ENCODE peak calls at places on chromosomes 1 and 21, in four cellular contexts. J is AG10803, L is heart left ventricle, N is astrocyte. W is an unnamed sample.

GRCh38 chr21:33684068-33684467 is 41.8 kb downstream of the ITSN1 start:
- DNase-seq in J (no peak), L (no peak), N (no peak), W (no peak)

GRCh38 chr1:163874070-163874469 is 552.3 kb downstream of the NUF2 start:
- DNase-seq in J (peak), L (no peak), N (no peak), W (no peak)

GRCh38 chr1:210706246-210706645 is 377.5 kb downstream of the HHAT start:
- DNase-seq in J (no peak), L (no peak), N (no peak), W (no peak)

GRCh38 chr1:25425098-25426085 is 4.8 kb upstream of the RHCE start:
- DNase-seq in J (peak), L (no peak), N (peak), W (peak)

GRCh38 chr21:36506482-36506881 is 26.6 kb upstream of the CLDN14 start:
- DNase-seq in J (no peak), L (no peak), N (no peak), W (no peak)

GRCh38 chr1:29341936-29342335 is 105.6 kb downstream of the PTPRU start:
- DNase-seq in J (no peak), L (no peak), N (no peak), W (no peak)

GRCh38 chr1:76083189-76083588 is 8.6 kb downstream of the ST6GALNAC3 start:
- DNase-seq in J (no peak), L (no peak), N (no peak), W (no peak)

GRCh38 chr1:62058951-62059350 is 135.7 kb upstream of the L1TD1 start:
- DNase-seq in J (no peak), L (no peak), N (no peak), W (no peak)

GRCh38 chr1:71572038-71572437 is 491.2 kb upstream of the ZRANB2 start:
- DNase-seq in J (no peak), L (no peak), N (no peak), W (no peak)

GRCh38 chr1:87852410-87853202 is 523.9 kb downstream of the LMO4 start:
- DNase-seq in J (no peak), L (no peak), N (no peak), W (no peak)

GRCh38 chr1:156551866-156552265 is 20.5 kb downstream of the IQGAP3 start:
- DNase-seq in J (peak), L (no peak), N (no peak), W (no peak)

GRCh38 chr1:53581476-53581875 is 122.3 kb downstream of the DMRTB1 start:
- DNase-seq in J (no peak), L (peak), N (no peak), W (no peak)

GRCh38 chr1:88646852-88647645 is 37.0 kb upstream of the PKN2 start:
- DNase-seq in J (no peak), L (no peak), N (no peak), W (no peak)

GRCh38 chr1:147072371-147073061 is 99.8 kb downstream of the PRKAB2 start:
- DNase-seq in J (no peak), L (no peak), N (no peak), W (no peak)

GRCh38 chr1:41414291-41414690 is 53.1 kb downstream of the FOXO6 start:
- DNase-seq in J (no peak), L (no peak), N (no peak), W (no peak)

GRCh38 chr1:158026641-158027040 is 33.2 kb downstream of the KIRREL1 start:
- DNase-seq in J (no peak), L (no peak), N (no peak), W (no peak)

GRCh38 chr21:44790401-44790800 is 11.2 kb downstream of the UBE2G2 start:
- DNase-seq in J (no peak), L (no peak), N (no peak), W (no peak)

GRCh38 chr1:60213253-60213652 is 139.7 kb upstream of the C1orf87 start:
- DNase-seq in J (no peak), L (no peak), N (no peak), W (no peak)

GRCh38 chr1:36400825-36401601 is 3.3 kb upstream of the LSM10 start:
- DNase-seq in J (peak), L (peak), N (no peak), W (no peak)

GRCh38 chr1:81391100-81391828 is 409.5 kb upstream of the ADGRL2 start:
- DNase-seq in J (no peak), L (no peak), N (no peak), W (no peak)

GRCh38 chr1:179955318-179955638 is 668 bp downstream of the CEP350 start:
- DNase-seq in J (peak), L (no peak), N (peak), W (peak)

GRCh38 chr1:232620356-232620841 is 9.5 kb downstream of the SIPA1L2 start:
- DNase-seq in J (peak), L (no peak), N (peak), W (no peak)

GRCh38 chr1:1250828-1251284 is 4.3 kb upstream of the C1QTNF12 start:
- DNase-seq in J (no peak), L (peak), N (no peak), W (no peak)

GRCh38 chr1:11053758-11054137 is 6.1 kb downstream of the SRM start:
- DNase-seq in J (no peak), L (no peak), N (no peak), W (peak)

GRCh38 chr1:234893359-234893724 is 235.3 kb downstream of the TOMM20 start:
- DNase-seq in J (no peak), L (no peak), N (no peak), W (no peak)

GRCh38 chr1:199954701-199955100 is 72.8 kb upstream of the NR5A2 start:
- DNase-seq in J (no peak), L (no peak), N (no peak), W (no peak)

GRCh38 chr1:62238507-62238906 is 43.9 kb downstream of the L1TD1 start:
- DNase-seq in J (no peak), L (no peak), N (no peak), W (no peak)

GRCh38 chr1:6475381-6476133 is 9.6 kb upstream of the TNFRSF25 start:
- DNase-seq in J (no peak), L (peak), N (no peak), W (peak)

GRCh38 chr1:96722161-96722908 is 751 bp downstream of the PTBP2 start:
- DNase-seq in J (peak), L (peak), N (peak), W (peak)

DNA sequence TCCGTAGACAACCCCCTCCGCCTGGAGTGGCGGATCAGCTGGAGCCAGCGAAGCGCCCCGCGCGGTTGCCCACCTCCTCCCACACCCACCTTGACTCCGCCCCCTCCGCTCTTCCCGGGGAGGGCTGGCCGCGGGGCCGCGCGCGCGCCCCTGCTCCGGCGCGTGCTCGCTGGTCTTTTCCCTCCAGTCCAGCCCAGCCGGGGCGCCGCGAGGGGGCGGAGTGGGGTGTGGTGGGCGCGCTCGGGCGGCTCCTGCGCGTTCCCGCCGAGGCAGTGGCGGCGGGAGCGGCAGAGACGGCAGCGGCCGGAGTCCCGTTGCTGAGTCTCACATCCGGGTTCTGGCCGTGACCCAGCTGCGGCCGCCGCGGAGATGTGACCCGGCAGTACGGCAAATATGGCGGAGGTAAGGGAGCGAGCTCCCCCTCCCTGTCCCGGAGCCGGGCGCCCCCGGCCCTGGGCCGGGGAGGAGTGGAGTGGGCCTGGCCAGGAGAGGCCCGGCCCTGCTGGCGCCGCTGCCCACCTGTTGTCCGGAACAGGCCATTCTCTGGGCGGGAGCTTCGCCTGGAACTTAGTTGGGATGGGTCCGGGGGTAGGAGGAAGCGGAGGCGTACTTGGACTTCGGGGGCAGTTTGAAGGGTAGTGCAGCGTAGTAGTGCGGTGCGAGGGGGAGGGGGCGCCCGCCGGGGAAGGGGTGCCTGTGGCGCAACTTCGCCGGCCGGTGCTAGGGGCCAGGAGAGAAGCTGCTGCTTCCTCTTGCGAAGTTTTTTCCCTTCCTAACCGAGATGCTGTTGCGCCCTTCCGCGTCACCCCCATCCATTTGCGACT is 5.4 kb downstream of the MIER1 start:
- DNase-seq in J (peak), L (peak), N (peak), W (peak)
- TF ChIP-seq CTCF in J (no peak), L (peak), N (no peak), W (peak)

DNA sequence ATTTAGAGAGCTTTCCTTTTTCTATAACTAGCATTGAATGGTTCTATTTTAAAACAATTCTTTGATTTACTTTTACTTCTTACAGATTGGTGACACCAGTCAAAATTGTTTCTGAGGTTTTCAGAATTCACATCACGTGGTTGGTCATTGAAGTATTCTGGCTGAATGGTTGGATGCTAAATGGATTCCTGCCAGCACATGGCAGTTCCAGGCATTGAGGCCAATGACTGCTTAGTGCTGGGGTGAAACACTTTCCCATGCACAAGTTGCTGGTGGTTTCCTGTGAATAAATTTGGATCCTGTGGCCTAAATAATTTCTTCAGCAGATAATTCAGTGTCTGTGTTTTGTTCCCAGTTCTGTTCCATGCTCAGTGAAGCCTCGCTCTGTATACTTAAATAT is 20.6 kb downstream of the NCAM2 start:
- DNase-seq in J (no peak), L (no peak), N (peak), W (no peak)
- TF ChIP-seq CTCF in J (no peak), L (no peak), N (no peak), W (no peak)

GRCh38 chr1:183249941-183250452 is 63.9 kb downstream of the LAMC2 start:
- DNase-seq in J (no peak), L (no peak), N (no peak), W (no peak)

GRCh38 chr1:183247931-183248330 is 61.9 kb downstream of the LAMC2 start:
- DNase-seq in J (no peak), L (no peak), N (no peak), W (no peak)

GRCh38 chr1:183247066-183247465 is 61.0 kb downstream of the LAMC2 start:
- DNase-seq in J (no peak), L (no peak), N (no peak), W (no peak)

GRCh38 chr1:183247484-183247883 is 61.4 kb downstream of the LAMC2 start:
- DNase-seq in J (no peak), L (no peak), N (no peak), W (no peak)

GRCh38 chr1:183248989-183249691 is 63.1 kb downstream of the LAMC2 start:
- DNase-seq in J (no peak), L (no peak), N (no peak), W (no peak)
- TF ChIP-seq CTCF in J (no peak), L (no peak), N (no peak), W (no peak)

DNA sequence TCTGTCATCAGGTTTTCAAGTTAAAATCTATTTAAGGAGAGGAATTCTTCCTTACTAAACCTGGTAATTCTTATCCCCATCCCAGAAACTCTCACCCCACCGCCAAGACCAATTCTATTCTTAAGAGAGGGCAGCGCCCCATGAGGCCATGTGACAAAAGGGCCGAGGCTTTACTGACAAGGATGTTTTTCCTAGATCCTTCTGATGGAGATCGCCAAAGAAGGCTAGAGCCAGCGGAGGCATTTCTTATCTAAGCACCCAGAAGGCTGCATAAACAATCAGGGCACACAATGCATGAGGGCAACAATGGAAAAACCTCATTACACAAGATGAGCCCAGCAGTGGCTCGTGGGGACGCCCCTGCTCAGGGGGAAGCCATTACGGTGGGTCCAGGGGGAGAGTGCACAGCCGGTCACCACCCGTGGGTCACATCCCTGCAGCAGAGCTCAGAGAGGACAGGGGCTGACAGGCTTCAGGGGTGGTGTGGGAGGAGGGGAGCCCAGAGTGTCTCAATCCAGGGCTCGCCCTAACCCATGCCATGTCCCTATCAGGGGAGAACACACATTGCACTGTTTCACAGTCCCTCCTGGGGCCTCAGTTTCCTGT is 88.7 kb downstream of the ITPKB start:
- DNase-seq in J (no peak), L (peak), N (no peak), W (no peak)
- TF ChIP-seq CTCF in J (no peak), L (no peak), N (no peak), W (no peak)

GRCh38 chr1:56758135-56758534 is 61.1 kb downstream of the FYB2 start:
- DNase-seq in J (no peak), L (no peak), N (no peak), W (no peak)
- TF ChIP-seq CTCF in J (no peak), L (peak), N (no peak), W (no peak)

GRCh38 chr1:2558030-2558400 is 1.8 kb downstream of the TNFRSF14 start:
- DNase-seq in J (no peak), L (no peak), N (no peak), W (no peak)

GRCh38 chr1:2558420-2558819 is 2.2 kb downstream of the TNFRSF14 start:
- DNase-seq in J (no peak), L (no peak), N (no peak), W (no peak)

GRCh38 chr1:2556277-2557145 is at the start of gene TNFRSF14:
- DNase-seq in J (peak), L (peak), N (no peak), W (peak)

GRCh38 chr1:2558861-2559260 is 2.7 kb downstream of the TNFRSF14 start:
- DNase-seq in J (no peak), L (no peak), N (no peak), W (no peak)

DNA sequence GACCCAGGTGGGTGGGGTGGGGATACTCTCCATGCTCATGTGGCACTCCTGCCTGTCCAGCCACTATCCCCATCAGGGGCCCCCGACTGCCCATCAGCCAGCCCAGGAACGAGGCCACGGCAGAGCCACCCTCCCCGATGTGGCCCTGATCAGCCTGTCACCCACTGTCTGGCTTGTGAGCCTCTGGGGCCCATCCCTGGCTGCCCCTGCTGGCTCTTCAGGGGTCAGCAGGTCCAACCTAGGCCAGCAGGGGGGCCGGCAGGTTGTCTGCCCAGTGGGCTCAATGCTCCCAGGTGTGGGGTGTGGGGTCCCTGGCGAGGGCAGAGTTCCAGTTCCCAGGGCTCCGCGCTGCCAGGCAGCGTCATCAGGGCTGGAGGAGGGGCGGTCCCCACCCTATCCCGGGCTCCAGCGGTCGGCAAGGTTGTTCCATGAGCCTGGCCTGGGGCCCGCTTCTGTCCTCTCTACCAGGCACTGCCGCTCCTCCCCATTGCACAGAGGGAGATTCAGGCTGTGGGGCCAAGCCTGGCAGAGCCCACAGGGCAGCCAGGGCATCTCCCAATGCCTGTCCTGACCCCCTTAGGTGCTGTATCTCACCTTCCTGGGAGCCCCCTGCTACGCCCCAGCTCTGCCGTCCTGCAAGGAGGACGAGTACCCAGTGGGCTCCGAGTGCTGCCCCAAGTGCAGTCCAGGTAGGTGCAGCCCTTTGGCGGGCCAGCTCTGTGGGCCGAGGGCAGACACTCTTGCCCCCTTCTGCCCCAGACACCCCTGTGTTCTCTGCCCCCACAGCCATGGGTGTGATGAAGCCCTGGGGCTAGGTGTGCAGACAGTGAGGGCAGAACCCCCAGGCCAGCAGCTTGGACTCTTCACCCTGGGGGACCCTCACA is 1.2 kb downstream of the TNFRSF14 start:
- DNase-seq in J (no peak), L (no peak), N (no peak), W (no peak)
- TF ChIP-seq CTCF in J (no peak), L (no peak), N (no peak), W (peak)

W was measured in HFFc6.